ENCODE peak calls at places on chromosomes 12 and 14, in five cellular contexts. P is GM12891, Q is GM12892, H is uterus, S is endothelial cell of umbilical vein. F is an unnamed sample.
A peak's percentile ranks its signal among the peaks of the same experiment; 100 is the strongest.

GRCh38 chr12:104588048-104588942 is 131.5 kb downstream of the CHST11 start:
- DNase-seq in P (no peak), H (no peak), Q (no peak), S (peak; percentile 59), F (no peak)

GRCh38 chr14:69553221-69553620 is 21.4 kb downstream of the CCDC177 start:
- DNase-seq in S (no peak), P (no peak), H (no peak), Q (no peak), F (no peak)

GRCh38 chr12:50637870-50638481 is 125.9 kb upstream of the ATF1 start:
- DNase-seq in Q (no peak), H (no peak), P (no peak), S (peak; percentile 74), F (no peak)

GRCh38 chr12:47949441-47950341 is 13.7 kb upstream of the TMEM106C start:
- DNase-seq in P (peak; percentile 77), H (peak; percentile 51), Q (peak; percentile 76), S (peak; percentile 66), F (peak; percentile 69)

GRCh38 chr14:39617537-39617936 is 185.3 kb upstream of the FBXO33 start:
- DNase-seq in H (no peak), P (no peak), S (no peak), Q (no peak), F (no peak)

GRCh38 chr12:120012067-120012621 is 23.1 kb downstream of the BICDL1 start:
- DNase-seq in H (no peak), S (no peak), Q (peak; percentile 33), P (peak; percentile 35), F (no peak)

GRCh38 chr14:44204061-44204815 is 302.8 kb downstream of the FSCB start:
- DNase-seq in P (no peak), Q (no peak), S (no peak), H (no peak), F (no peak)

GRCh38 chr14:95413289-95414215 is 93.8 kb upstream of the CLMN start:
- DNase-seq in S (no peak), H (no peak), Q (no peak), P (no peak), F (no peak)

GRCh38 chr12:66881401-66881800 is 202.5 kb upstream of the GRIP1 start:
- DNase-seq in P (no peak), S (no peak), Q (no peak), H (no peak), F (no peak)

GRCh38 chr12:65756956-65757511 is 67.2 kb upstream of the HMGA2 start:
- DNase-seq in Q (peak; percentile 13), P (no peak), H (no peak), S (no peak), F (no peak)

GRCh38 chr14:67487937-67488893 is at the start of gene TMEM229B:
- DNase-seq in H (no peak), P (peak; percentile 89), S (no peak), Q (peak; percentile 92), F (no peak)

GRCh38 chr14:74591394-74591793 is 20.6 kb downstream of the LTBP2 start:
- DNase-seq in S (no peak), H (no peak), P (no peak), Q (no peak), F (peak; percentile 51)

GRCh38 chr12:32603858-32604257 is 75.2 kb upstream of the DNM1L start:
- DNase-seq in S (no peak), H (no peak), Q (no peak), P (no peak), F (no peak)

GRCh38 chr14:67444395-67444794 is 32.4 kb upstream of the PLEK2 start:
- DNase-seq in H (no peak), P (no peak), Q (no peak), S (no peak), F (no peak)

GRCh38 chr14:72812292-72812851 is 81.5 kb downstream of the DPF3 start:
- DNase-seq in P (no peak), Q (no peak), S (no peak), H (no peak), F (no peak)

GRCh38 chr14:67622675-67623074 is 3.0 kb downstream of the ARG2 start:
- DNase-seq in S (peak; percentile 93), H (peak; percentile 56), Q (no peak), P (no peak), F (peak; percentile 57)

GRCh38 chr14:31933716-31934115 is 143.4 kb upstream of the ARHGAP5 start:
- DNase-seq in P (no peak), H (no peak), S (peak; percentile 76), Q (no peak), F (no peak)

GRCh38 chr12:45357547-45358417 is 141.9 kb downstream of the ANO6 start:
- DNase-seq in S (peak; percentile 47), Q (no peak), H (peak; percentile 43), P (no peak), F (no peak)

GRCh38 chr12:65962921-65963883 is 138.9 kb downstream of the HMGA2 start:
- DNase-seq in H (no peak), Q (no peak), S (peak; percentile 85), P (no peak), F (no peak)

GRCh38 chr12:113174461-113175384 is 10.6 kb downstream of the DDX54 start:
- DNase-seq in P (peak; percentile 88), H (peak; percentile 62), Q (peak; percentile 94), S (peak; percentile 66), F (peak; percentile 41)

GRCh38 chr12:89775336-89776005 is 66.8 kb upstream of the ATP2B1 start:
- DNase-seq in Q (no peak), P (no peak), S (no peak), H (no peak), F (no peak)

GRCh38 chr14:50821471-50822464 is 9.2 kb downstream of the NIN start:
- DNase-seq in Q (no peak), H (no peak), P (no peak), S (no peak), F (no peak)

GRCh38 chr14:68777644-68778043 is 15.2 kb downstream of the ZFP36L1 start:
- DNase-seq in P (no peak), S (no peak), H (peak; percentile 8), Q (no peak), F (no peak)

GRCh38 chr12:124998705-124999104 is 5.3 kb downstream of the BRI3BP start:
- DNase-seq in Q (no peak), P (no peak), H (no peak), S (no peak), F (no peak)

GRCh38 chr12:124994435-124994975 is 1.1 kb downstream of the BRI3BP start:
- DNase-seq in Q (no peak), S (no peak), P (no peak), H (no peak), F (no peak)

GRCh38 chr12:124995200-124995961 is 1.9 kb downstream of the BRI3BP start:
- DNase-seq in P (no peak), Q (no peak), H (no peak), S (no peak), F (no peak)

GRCh38 chr12:124992874-124993567 is 424 bp upstream of the BRI3BP start:
- DNase-seq in H (no peak), S (peak; percentile 52), Q (no peak), P (no peak), F (peak; percentile 39)

GRCh38 chr12:124993568-124994434 is at the start of gene BRI3BP:
- DNase-seq in P (no peak), H (no peak), Q (peak; percentile 48), S (peak; percentile 36), F (peak; percentile 38)
- TF ChIP-seq POLR2A in P (no peak), H (peak; percentile 20), Q (peak; percentile 60), S (no peak), F (no peak)

DNA sequence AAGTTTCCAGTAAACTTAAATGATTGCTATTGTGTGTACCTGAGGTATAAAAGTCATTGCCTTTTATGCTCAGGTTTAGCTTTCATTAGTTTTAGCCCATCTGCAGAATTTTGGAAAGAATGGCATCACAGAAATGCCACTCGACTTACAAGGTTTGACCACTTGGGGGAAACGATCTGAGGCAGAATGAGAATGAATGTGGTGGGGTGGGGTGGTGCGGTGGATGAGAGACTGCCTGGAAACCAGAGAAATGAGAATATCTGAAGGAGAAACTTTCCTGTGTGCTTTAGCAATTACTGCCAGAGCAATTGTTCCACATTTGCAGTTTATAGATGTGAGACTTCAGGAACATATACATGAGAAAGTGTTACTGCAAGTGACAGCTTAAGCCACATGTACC is 225.4 kb upstream of the PDE3A start:
- DNase-seq in P (no peak), H (no peak), Q (no peak), S (no peak), F (no peak)
- TF ChIP-seq POLR2A in P (no peak), H (no peak), Q (no peak), S (no peak), F (no peak)

GRCh38 chr14:45253754-45254300 is 825 bp upstream of the MIS18BP1 start:
- DNase-seq in H (no peak), P (no peak), Q (no peak), S (peak; percentile 59), F (peak; percentile 6)

GRCh38 chr14:45252356-45253069 is 489 bp downstream of the MIS18BP1 start:
- DNase-seq in Q (no peak), P (no peak), S (peak; percentile 42), H (no peak), F (peak; percentile 6)

GRCh38 chr14:45251912-45252311 is 1.1 kb downstream of the MIS18BP1 start:
- DNase-seq in H (no peak), Q (peak; percentile 16), S (peak; percentile 39), P (peak; percentile 26), F (no peak)

GRCh38 chr14:45254771-45255170 is 1.8 kb upstream of the MIS18BP1 start:
- DNase-seq in P (no peak), H (no peak), S (no peak), Q (no peak), F (no peak)

DNA sequence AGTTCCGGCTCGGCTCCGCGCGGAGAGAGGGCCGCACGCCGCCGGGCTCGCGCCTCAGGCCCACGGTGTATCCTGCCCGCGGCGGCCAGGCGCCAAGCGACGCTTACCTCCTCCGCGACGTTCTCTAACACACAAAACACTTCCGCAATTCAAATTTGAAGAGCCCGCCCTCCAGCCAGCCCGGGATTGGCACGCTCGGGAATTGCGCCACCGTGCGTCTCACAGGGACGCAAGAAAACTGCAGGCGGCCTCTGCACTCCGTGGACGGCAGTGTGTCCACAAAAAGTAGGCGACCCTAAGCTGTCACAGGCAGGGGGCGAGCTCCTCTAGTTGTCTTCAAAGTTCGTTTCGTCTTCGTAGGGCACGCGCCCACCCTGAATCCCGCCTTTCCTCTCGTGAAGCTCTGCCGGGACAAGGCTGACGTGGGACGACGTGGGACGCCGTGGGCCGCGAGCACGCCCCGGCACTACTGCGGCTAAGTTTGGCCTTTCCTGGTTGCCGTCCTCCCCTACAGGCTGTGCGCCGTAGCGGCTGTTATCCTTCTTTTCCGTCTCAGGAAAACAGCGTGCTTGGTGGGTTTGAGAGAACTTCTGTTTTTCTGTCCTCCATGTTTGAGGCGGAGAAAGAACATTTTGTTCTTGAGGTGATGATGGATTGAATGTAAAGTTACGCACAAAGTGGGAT is at the start of gene MIS18BP1:
- DNase-seq in S (peak; percentile 98), H (peak; percentile 94), Q (peak; percentile 68), P (peak; percentile 62), F (peak; percentile 96)
- TF ChIP-seq POLR2A in S (peak; percentile 79), H (peak; percentile 53), Q (peak; percentile 75), P (peak; percentile 64), F (peak; percentile 75)

GRCh38 chr12:53758081-53758769 is 6.4 kb upstream of the CISTR start:
- DNase-seq in Q (no peak), P (no peak), S (no peak), H (no peak), F (no peak)

GRCh38 chr12:53759261-53759660 is 7.5 kb upstream of the CISTR start:
- DNase-seq in H (no peak), P (no peak), Q (no peak), S (no peak), F (no peak)

GRCh38 chr12:53764630-53765029 is 12.9 kb upstream of the CISTR start:
- DNase-seq in H (no peak), Q (no peak), P (no peak), S (no peak), F (no peak)

GRCh38 chr12:53757095-53757770 is 5.5 kb upstream of the CISTR start:
- DNase-seq in H (peak; percentile 53), P (peak; percentile 63), Q (peak; percentile 72), S (peak; percentile 63), F (peak; percentile 50)

GRCh38 chr12:53761306-53761705 is 9.5 kb upstream of the CISTR start:
- DNase-seq in Q (no peak), S (no peak), P (no peak), H (no peak), F (no peak)
- TF ChIP-seq POLR2A in Q (no peak), S (no peak), P (no peak), H (no peak), F (no peak)

F was measured in prostate gland.